ENCODE peak calls at places on chromosomes 12 and 14, in six cellular contexts. J is PC-3, S is nephron progenitor cell, N is transverse colon, L is Peyer's patch, X is fibroblast of mammary gland. O is an unnamed sample.

GRCh38 chr14:55366271-55366670 is 45.4 kb downstream of the ATG14 start:
- DNase-seq in J (peak; percentile 96), S (no peak), N (no peak), L (no peak), X (peak; percentile 77), O (no peak)

GRCh38 chr12:115481141-115481540 is 796.4 kb downstream of the MED13L start:
- DNase-seq in J (peak; percentile 7), S (no peak), N (no peak), L (no peak), X (peak; percentile 11), O (no peak)

GRCh38 chr12:88558341-88558867 is 21.9 kb downstream of the KITLG start:
- DNase-seq in J (no peak), S (no peak), N (no peak), L (no peak), X (no peak), O (no peak)

GRCh38 chr14:51004801-51005526 is 60.7 kb upstream of the PYGL start:
- DNase-seq in J (peak; percentile 88), S (no peak), N (no peak), L (no peak), X (peak; percentile 80), O (no peak)

GRCh38 chr12:115758886-115759620 is 518.4 kb downstream of the MED13L start:
- DNase-seq in J (peak; percentile 11), S (no peak), N (no peak), L (no peak), X (no peak), O (no peak)

GRCh38 chr12:52660934-52661333 is 8.9 kb upstream of the KRT2 start:
- DNase-seq in J (no peak), S (no peak), N (no peak), L (no peak), X (no peak), O (no peak)

GRCh38 chr12:89731614-89732013 is 23.0 kb upstream of the ATP2B1 start:
- DNase-seq in J (peak; percentile 53), S (no peak), N (no peak), L (no peak), X (peak; percentile 92), O (no peak)

GRCh38 chr12:94175763-94176660 is 27.6 kb downstream of the PLXNC1 start:
- DNase-seq in J (peak; percentile 7), S (no peak), N (no peak), L (no peak), X (peak; percentile 64), O (no peak)

GRCh38 chr12:8078400-8078799 is 3.7 kb upstream of the NECAP1 start:
- DNase-seq in J (peak; percentile 29), S (peak; percentile 24), N (peak; percentile 22), L (no peak), X (peak; percentile 78), O (peak; percentile 73)

GRCh38 chr12:57377103-57377840 is 53.6 kb downstream of the R3HDM2 start:
- DNase-seq in J (peak; percentile 60), S (no peak), N (no peak), L (no peak), X (no peak), O (no peak)

GRCh38 chr12:9781360-9781759 is 20.7 kb upstream of the CD69 start:
- DNase-seq in J (no peak), S (no peak), N (no peak), L (no peak), X (no peak), O (no peak)

GRCh38 chr14:87966816-87967215 is 26.2 kb downstream of the GALC start:
- DNase-seq in J (peak; percentile 61), S (no peak), N (no peak), L (no peak), X (peak; percentile 31), O (no peak)

GRCh38 chr12:117189725-117190209 is 503 bp downstream of the FBXO21 start:
- DNase-seq in J (peak; percentile 36), S (peak; percentile 56), N (peak; percentile 26), L (peak; percentile 60), X (peak; percentile 35), O (no peak)

GRCh38 chr12:98741615-98742265 is 96.7 kb downstream of the APAF1 start:
- DNase-seq in J (no peak), S (peak; percentile 50), N (no peak), L (no peak), X (no peak), O (no peak)

GRCh38 chr14:67566908-67567307 is 33.2 kb downstream of the PIGH start:
- DNase-seq in J (no peak), S (no peak), N (no peak), L (peak; percentile 21), X (no peak), O (no peak)

GRCh38 chr14:69500736-69501135 is 16.2 kb downstream of the PLEKHD1 start:
- DNase-seq in J (no peak), S (no peak), N (no peak), L (no peak), X (no peak), O (no peak)

GRCh38 chr14:76786556-76786955 is 25.3 kb downstream of the VASH1 start:
- DNase-seq in J (no peak), S (no peak), N (no peak), L (no peak), X (no peak), O (no peak)

GRCh38 chr14:76782115-76782884 is 21.0 kb downstream of the VASH1 start:
- DNase-seq in J (no peak), S (no peak), N (no peak), L (no peak), X (no peak), O (no peak)

GRCh38 chr14:76782885-76783566 is 21.8 kb downstream of the VASH1 start:
- DNase-seq in J (no peak), S (no peak), N (no peak), L (no peak), X (no peak), O (no peak)

GRCh38 chr14:76784881-76785280 is 23.6 kb downstream of the VASH1 start:
- DNase-seq in J (peak; percentile 77), S (peak; percentile 87), N (peak; percentile 64), L (no peak), X (peak; percentile 78), O (peak; percentile 38)

DNA sequence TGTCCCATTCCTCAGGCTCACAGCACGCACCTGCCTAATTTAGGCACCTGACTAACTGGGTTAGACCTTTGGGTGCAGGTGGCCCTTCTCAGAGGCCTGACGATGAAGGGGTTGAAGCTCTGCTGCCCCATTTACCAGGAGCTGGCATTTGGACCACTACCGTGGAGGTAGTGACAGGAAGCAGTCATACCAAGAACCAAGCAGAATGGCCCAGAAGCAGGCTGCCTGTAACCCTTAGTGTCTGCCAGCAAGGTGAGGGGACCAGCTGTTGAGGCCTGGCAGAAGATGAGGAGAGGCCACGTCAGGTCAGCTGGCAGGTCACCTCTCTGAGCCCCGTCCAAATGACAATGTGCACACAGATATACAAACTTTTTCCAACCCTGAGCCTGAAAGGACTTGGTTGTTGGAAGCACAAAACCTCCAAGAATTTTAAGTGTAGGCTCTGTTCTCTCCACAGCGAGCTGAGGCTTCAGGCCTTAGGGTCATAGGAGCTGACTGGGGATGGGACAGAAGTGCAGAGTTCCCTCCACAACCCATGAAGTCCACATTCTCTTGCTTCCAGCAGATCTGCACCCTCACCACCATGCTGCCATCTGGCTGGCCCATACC is 23.1 kb downstream of the VASH1 start:
- DNase-seq in J (no peak), S (no peak), N (no peak), L (no peak), X (no peak), O (no peak)
- TF ChIP-seq CTCF in J (no peak), S (no peak), N (no peak), L (no peak), X (no peak), O (no peak)

GRCh38 chr14:95619785-95620417 is 66.3 kb upstream of the TCL1B start:
- DNase-seq in J (no peak), S (no peak), N (no peak), L (no peak), X (no peak), O (no peak)

GRCh38 chr14:95609398-95609990 is 74.6 kb downstream of the GLRX5 start:
- DNase-seq in J (peak; percentile 56), S (peak; percentile 66), N (no peak), L (no peak), X (peak; percentile 48), O (no peak)

GRCh38 chr14:95611293-95611880 is 74.8 kb upstream of the TCL1B start:
- DNase-seq in J (no peak), S (no peak), N (no peak), L (no peak), X (no peak), O (no peak)

GRCh38 chr14:95614335-95614734 is 71.9 kb upstream of the TCL1B start:
- DNase-seq in J (no peak), S (no peak), N (no peak), L (no peak), X (peak; percentile 25), O (no peak)
- TF ChIP-seq CTCF in J (no peak), S (no peak), N (no peak), L (no peak), X (no peak), O (no peak)

DNA sequence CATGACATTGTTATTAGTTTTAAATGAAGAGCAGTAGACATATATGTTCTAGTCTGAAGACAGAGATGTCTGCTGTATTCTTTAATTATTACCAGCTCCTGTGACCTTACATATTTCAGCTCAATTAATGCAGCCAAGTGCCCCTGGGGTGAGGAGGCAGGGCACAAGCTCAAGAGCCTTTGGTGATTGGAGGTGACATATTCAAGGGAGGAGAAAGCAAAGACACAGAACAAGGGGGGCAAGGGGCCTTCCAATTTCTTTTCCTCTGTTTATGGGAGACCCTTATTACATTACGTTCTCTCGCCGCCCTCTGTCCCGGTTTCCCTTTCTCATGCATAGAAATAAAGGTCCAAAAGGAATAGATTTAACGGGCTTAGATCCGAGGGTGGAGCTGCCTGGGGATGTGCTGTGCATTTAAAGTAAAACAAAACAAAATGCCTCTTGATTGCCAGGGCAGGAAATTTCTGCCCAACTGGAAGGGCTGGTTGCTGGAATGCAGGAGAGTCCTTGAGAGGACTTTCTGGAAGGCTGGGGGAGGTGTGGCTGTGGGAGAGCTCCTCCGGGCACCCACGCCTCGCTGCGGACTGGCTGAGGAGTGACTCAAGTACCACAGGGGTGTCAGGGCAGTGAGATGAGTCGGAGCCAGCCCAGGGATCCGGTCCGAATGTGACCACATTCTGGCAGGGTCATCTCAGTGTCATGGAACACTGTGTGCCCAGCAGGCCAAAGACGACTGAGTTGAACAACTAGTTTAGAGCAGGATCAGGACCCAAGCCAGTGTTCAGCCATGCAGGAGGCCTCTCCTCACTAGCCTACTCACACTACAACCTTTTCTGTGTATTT is 32.1 kb upstream of the GSG1 start:
- DNase-seq in J (peak; percentile 97), S (no peak), N (no peak), L (no peak), X (peak; percentile 98), O (peak; percentile 20)
- TF ChIP-seq CTCF in J (peak; percentile 31), S (no peak), N (no peak), L (no peak), X (peak; percentile 5), O (peak; percentile 18)

DNA sequence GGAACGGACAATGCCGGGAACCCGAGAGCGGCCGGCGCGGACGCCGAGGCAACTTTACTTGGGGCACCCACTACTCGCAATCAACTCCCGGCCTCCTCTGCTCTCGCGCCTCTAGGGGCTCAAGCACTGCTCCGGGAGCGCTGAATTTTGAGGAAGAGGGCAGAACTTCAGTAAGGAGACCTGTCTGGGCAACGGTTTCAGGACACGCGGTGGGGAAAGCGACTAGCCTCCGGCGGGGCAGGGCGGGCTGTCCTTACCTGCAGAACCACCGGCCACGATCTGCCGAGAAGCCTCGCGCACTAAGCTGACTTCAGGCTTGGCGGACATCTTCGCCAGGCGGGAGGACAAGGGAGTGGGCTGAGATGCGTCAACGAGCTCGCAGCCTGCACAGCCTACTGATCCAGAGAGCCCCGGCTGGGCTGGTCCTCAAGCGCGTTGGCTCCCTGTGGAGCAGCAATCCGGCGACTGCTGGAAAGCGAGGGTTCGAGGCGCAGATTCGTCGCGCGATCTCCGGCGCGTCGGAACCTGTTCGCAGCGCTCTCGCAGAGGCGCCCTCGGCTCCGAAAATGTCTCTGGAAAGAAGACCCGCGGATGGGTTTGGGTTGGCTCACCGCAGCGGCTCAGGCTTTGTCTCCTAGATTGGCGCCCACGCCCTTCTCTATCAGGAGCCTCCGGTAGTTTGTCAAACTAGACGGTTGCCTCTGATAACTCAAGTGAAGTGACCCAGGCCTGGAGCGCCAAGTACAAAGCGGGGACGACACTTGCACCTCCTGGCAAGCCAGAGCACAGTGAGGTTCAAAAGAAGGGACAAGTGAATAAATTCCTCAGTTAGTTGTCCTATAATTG is at the start of gene SLC25A21:
- DNase-seq in J (peak; percentile 87), S (peak; percentile 74), N (peak; percentile 68), L (peak; percentile 77), X (peak; percentile 80), O (peak; percentile 45)
- TF ChIP-seq CTCF in J (peak; percentile 29), S (no peak), N (no peak), L (no peak), X (no peak), O (peak; percentile 26)